ENCODE peak calls at places on chromosomes 2 and 18, in eight cellular contexts. R is Panc1; P is ovary; G is body of pancreas; Y is effector memory CD4-positive, alpha-beta T cell; S is astrocyte of the cerebellum; M is AG04449; W is HCT116. Z is an unnamed sample.

GRCh38 chr18:80077873-80078272 is 31.2 kb upstream of the ADNP2 start:
- DNase-seq in R (no peak), P (no peak), G (no peak), Y (no peak), S (no peak), M (no peak), W (no peak), Z (no peak)

GRCh38 chr2:66581461-66582363 is 146.8 kb downstream of the MEIS1 start:
- DNase-seq in R (no peak), P (peak), G (peak), Y (no peak), S (no peak), M (no peak), W (no peak), Z (peak)

GRCh38 chr2:126990605-126991532 is 92.2 kb downstream of the TEX51 start:
- DNase-seq in R (no peak), P (no peak), G (no peak), Y (no peak), S (no peak), M (no peak), W (no peak), Z (no peak)

GRCh38 chr2:134491796-134492441 is 226.9 kb downstream of the TMEM163 start:
- DNase-seq in R (no peak), P (no peak), G (peak), Y (no peak), S (no peak), M (no peak), W (peak), Z (peak)

GRCh38 chr2:49831698-49832367 is 677.5 kb upstream of the FSHR start:
- DNase-seq in R (no peak), P (no peak), G (no peak), Y (no peak), S (peak), M (no peak), W (no peak), Z (no peak)

GRCh38 chr18:45353530-45353929 is 261.7 kb upstream of the SLC14A2 start:
- DNase-seq in R (no peak), P (no peak), G (no peak), Y (no peak), S (no peak), M (no peak), W (no peak), Z (peak)

GRCh38 chr2:101517753-101518152 is 42.8 kb upstream of the RFX8 start:
- DNase-seq in R (no peak), P (no peak), G (no peak), Y (no peak), S (no peak), M (no peak), W (no peak), Z (no peak)

GRCh38 chr2:200730960-200731359 is 80.8 kb upstream of the BZW1 start:
- DNase-seq in R (no peak), P (no peak), G (no peak), Y (no peak), S (no peak), M (no peak), W (no peak), Z (no peak)

GRCh38 chr2:237629188-237629534 is 1.8 kb downstream of the LRRFIP1 start:
- DNase-seq in R (no peak), P (no peak), G (no peak), Y (no peak), S (no peak), M (no peak), W (no peak), Z (no peak)

GRCh38 chr18:71115261-71115660 is 826.4 kb downstream of the SOCS6 start:
- DNase-seq in R (no peak), P (no peak), G (no peak), Y (no peak), S (no peak), M (no peak), W (no peak), Z (peak)

GRCh38 chr18:23662309-23663263 is at the start of gene ANKRD29:
- DNase-seq in R (no peak), P (peak), G (peak), Y (peak), S (no peak), M (no peak), W (no peak), Z (peak)

GRCh38 chr2:240595381-240596079 is 9.0 kb downstream of the CAPN10 start:
- DNase-seq in R (no peak), P (peak), G (no peak), Y (no peak), S (no peak), M (no peak), W (no peak), Z (no peak)

GRCh38 chr2:15984367-15985255 is 44.3 kb downstream of the MYCN start:
- DNase-seq in R (no peak), P (no peak), G (no peak), Y (no peak), S (no peak), M (no peak), W (no peak), Z (no peak)

GRCh38 chr2:104405628-104406027 is 448.3 kb upstream of the POU3F3 start:
- DNase-seq in R (no peak), P (no peak), G (no peak), Y (no peak), S (no peak), M (no peak), W (no peak), Z (peak)

GRCh38 chr18:58005885-58006523 is 38.0 kb upstream of the NEDD4L start:
- DNase-seq in R (no peak), P (no peak), G (no peak), Y (no peak), S (peak), M (peak), W (peak), Z (no peak)

GRCh38 chr2:150142561-150142960 is 344.9 kb downstream of the RND3 start:
- DNase-seq in R (no peak), P (no peak), G (no peak), Y (no peak), S (no peak), M (no peak), W (no peak), Z (no peak)

GRCh38 chr2:122451040-122451439 is 695.6 kb downstream of the TSN start:
- DNase-seq in R (no peak), P (no peak), G (no peak), Y (no peak), S (no peak), M (no peak), W (no peak), Z (peak)

GRCh38 chr2:241148239-241148638 is 1.0 kb downstream of the PASK start:
- DNase-seq in R (no peak), P (no peak), G (no peak), Y (no peak), S (no peak), M (no peak), W (no peak), Z (no peak)

GRCh38 chr2:64391459-64391858 is 62.5 kb upstream of the LGALSL start:
- DNase-seq in R (no peak), P (no peak), G (no peak), Y (no peak), S (no peak), M (no peak), W (no peak), Z (no peak)

GRCh38 chr2:218964041-218964771 is 4.7 kb downstream of the CDK5R2 start:
- DNase-seq in R (no peak), P (no peak), G (no peak), Y (no peak), S (no peak), M (no peak), W (no peak), Z (peak)

GRCh38 chr2:240237609-240238151 is 97.2 kb upstream of the OTOS start:
- DNase-seq in R (no peak), P (peak), G (peak), Y (no peak), S (no peak), M (no peak), W (no peak), Z (peak)

GRCh38 chr2:189372688-189373257 is 68.5 kb upstream of the WDR75 start:
- DNase-seq in R (no peak), P (no peak), G (no peak), Y (no peak), S (no peak), M (no peak), W (no peak), Z (no peak)

GRCh38 chr2:159706385-159706980 is 5.8 kb upstream of the MARCHF7 start:
- DNase-seq in R (no peak), P (no peak), G (no peak), Y (no peak), S (no peak), M (no peak), W (no peak), Z (no peak)

GRCh38 chr2:174729797-174730529 is 34.3 kb downstream of the CHRNA1 start:
- DNase-seq in R (no peak), P (no peak), G (no peak), Y (no peak), S (no peak), M (no peak), W (no peak), Z (peak)

GRCh38 chr2:63734510-63734909 is 107.2 kb upstream of the UGP2 start:
- DNase-seq in R (peak), P (no peak), G (no peak), Y (no peak), S (no peak), M (no peak), W (no peak), Z (no peak)

GRCh38 chr18:48913201-48913600 is 37.6 kb downstream of the SMAD7 start:
- DNase-seq in R (no peak), P (no peak), G (no peak), Y (peak), S (no peak), M (no peak), W (no peak), Z (no peak)

GRCh38 chr2:45743531-45744391 is 92.3 kb downstream of the PRKCE start:
- DNase-seq in R (no peak), P (no peak), G (no peak), Y (no peak), S (no peak), M (no peak), W (no peak), Z (peak)

GRCh38 chr2:210392469-210392881 is 77.5 kb upstream of the MYL1 start:
- DNase-seq in R (no peak), P (no peak), G (no peak), Y (no peak), S (no peak), M (no peak), W (no peak), Z (no peak)

GRCh38 chr2:175366814-175367213 is 185.3 kb upstream of the ATP5MC3 start:
- DNase-seq in R (no peak), P (no peak), G (peak), Y (no peak), S (peak), M (no peak), W (peak), Z (peak)

GRCh38 chr2:133264951-133265949 is 303.0 kb downstream of the NCKAP5 start:
- DNase-seq in R (no peak), P (peak), G (peak), Y (no peak), S (no peak), M (no peak), W (no peak), Z (no peak)

GRCh38 chr2:17124575-17125318 is 393.5 kb downstream of the RAD51AP2 start:
- DNase-seq in R (no peak), P (no peak), G (no peak), Y (no peak), S (no peak), M (no peak), W (no peak), Z (no peak)

GRCh38 chr18:21100141-21100540 is 11.5 kb downstream of the ROCK1 start:
- DNase-seq in R (no peak), P (no peak), G (no peak), Y (no peak), S (no peak), M (no peak), W (no peak), Z (no peak)
- H3K4me3 ChIP-seq in R (no peak), P (no peak), G (no peak), Y (no peak), S (no peak), M (no peak), W (no peak), Z (no peak)

GRCh38 chr2:103292570-103293265 is 530.9 kb downstream of the TMEM182 start:
- DNase-seq in R (no peak), P (no peak), G (no peak), Y (no peak), S (no peak), M (no peak), W (no peak), Z (no peak)
- H3K4me3 ChIP-seq in R (no peak), P (no peak), G (no peak), Y (no peak), S (peak), M (no peak), W (no peak), Z (no peak)

DNA sequence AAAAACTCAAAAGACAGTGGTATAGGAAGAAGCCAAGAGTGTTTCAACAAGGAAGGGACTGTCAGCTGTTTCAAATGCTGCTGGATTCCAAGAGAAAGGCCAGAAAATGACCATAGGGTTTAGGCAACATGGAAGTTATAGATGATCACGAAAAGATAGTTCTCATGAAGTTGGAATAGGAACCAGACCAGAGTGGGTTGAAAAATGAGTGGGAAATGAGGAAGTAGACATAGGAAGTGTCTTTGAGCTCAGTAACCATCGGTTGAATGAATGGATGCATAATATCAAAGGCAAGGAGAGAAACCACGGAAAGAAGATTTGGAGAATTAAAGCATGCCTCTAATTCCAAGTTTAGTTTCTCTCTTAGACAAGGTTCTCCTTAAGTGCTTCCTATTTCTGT is 1.3 kb downstream of the NCAPH start:
- DNase-seq in R (no peak), P (no peak), G (no peak), Y (no peak), S (no peak), M (no peak), W (no peak), Z (no peak)
- H3K4me3 ChIP-seq in R (peak), P (no peak), G (no peak), Y (no peak), S (no peak), M (peak), W (peak), Z (peak)

GRCh38 chr18:59691996-59692395 is 5.2 kb downstream of the CCBE1 start:
- DNase-seq in R (no peak), P (no peak), G (no peak), Y (no peak), S (no peak), M (no peak), W (no peak), Z (no peak)

GRCh38 chr18:59690216-59691045 is 6.8 kb downstream of the CCBE1 start:
- DNase-seq in R (no peak), P (no peak), G (no peak), Y (no peak), S (no peak), M (no peak), W (no peak), Z (no peak)

GRCh38 chr18:59695551-59695950 is 1.7 kb downstream of the CCBE1 start:
- DNase-seq in R (no peak), P (no peak), G (no peak), Y (no peak), S (no peak), M (no peak), W (no peak), Z (no peak)

GRCh38 chr18:59694824-59695223 is 2.4 kb downstream of the CCBE1 start:
- DNase-seq in R (no peak), P (no peak), G (no peak), Y (no peak), S (no peak), M (no peak), W (no peak), Z (no peak)

DNA sequence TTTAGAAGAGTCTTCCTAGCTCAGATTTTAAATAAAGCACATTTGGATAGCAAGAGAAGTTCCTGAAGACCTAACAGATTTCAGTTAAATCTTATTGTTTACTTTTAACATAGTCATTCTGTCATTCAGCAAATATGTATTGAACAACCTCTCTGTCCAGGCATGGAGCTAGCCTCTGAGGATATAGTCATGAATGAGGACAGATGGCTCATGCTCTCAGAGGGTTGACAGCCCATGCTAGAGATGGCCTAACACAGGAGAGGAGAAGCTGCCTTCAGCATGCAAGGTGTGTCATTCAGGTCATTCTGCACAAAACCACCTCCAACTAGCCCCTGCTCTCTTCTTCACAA is 6.2 kb downstream of the CCBE1 start:
- DNase-seq in R (peak), P (no peak), G (no peak), Y (no peak), S (no peak), M (no peak), W (no peak), Z (no peak)
- H3K4me3 ChIP-seq in R (no peak), P (no peak), G (no peak), Y (no peak), S (no peak), M (no peak), W (no peak), Z (no peak)

DNA sequence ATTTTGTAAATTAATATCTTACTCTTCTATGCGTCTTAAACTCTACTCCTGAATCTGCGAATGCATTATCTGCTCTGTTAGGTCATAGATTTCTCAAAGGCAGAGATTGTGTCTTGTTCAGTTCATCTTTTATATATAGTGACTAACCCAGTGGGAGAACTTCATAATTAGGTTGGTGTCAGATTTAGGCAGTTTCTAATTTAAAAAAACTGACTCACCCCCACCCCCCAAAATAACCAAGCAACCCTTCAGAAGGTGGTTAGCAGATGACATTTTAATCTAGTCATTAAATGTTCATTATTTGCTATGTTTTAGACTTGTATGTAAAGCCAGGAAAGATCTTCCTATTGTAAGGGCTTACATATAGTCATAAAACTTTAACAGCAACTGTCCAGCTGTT is 10.4 kb downstream of the SERPINB12 start:
- DNase-seq in R (no peak), P (no peak), G (no peak), Y (no peak), S (no peak), M (no peak), W (no peak), Z (no peak)
- H3K4me3 ChIP-seq in R (no peak), P (no peak), G (no peak), Y (no peak), S (no peak), M (no peak), W (no peak), Z (no peak)

GRCh38 chr2:177242136-177242987 is 22.2 kb downstream of the NFE2L2 start:
- DNase-seq in R (peak), P (no peak), G (no peak), Y (no peak), S (peak), M (peak), W (peak), Z (no peak)
- H3K4me3 ChIP-seq in R (peak), P (peak), G (no peak), Y (no peak), S (no peak), M (peak), W (peak), Z (peak)

GRCh38 chr2:9210030-9210429 is 3.4 kb downstream of the ASAP2 start:
- DNase-seq in R (no peak), P (no peak), G (no peak), Y (no peak), S (no peak), M (no peak), W (no peak), Z (no peak)
- H3K4me3 ChIP-seq in R (peak), P (no peak), G (no peak), Y (no peak), S (no peak), M (no peak), W (no peak), Z (peak)

GRCh38 chr2:69789762-69790600 is 39.5 kb upstream of the GMCL1 start:
- DNase-seq in R (no peak), P (peak), G (peak), Y (no peak), S (no peak), M (no peak), W (no peak), Z (no peak)
- H3K4me3 ChIP-seq in R (no peak), P (peak), G (no peak), Y (no peak), S (no peak), M (no peak), W (no peak), Z (no peak)

GRCh38 chr2:230919681-230920080 is 5.4 kb downstream of the GPR55 start:
- DNase-seq in R (no peak), P (no peak), G (no peak), Y (no peak), S (no peak), M (no peak), W (no peak), Z (no peak)
- H3K4me3 ChIP-seq in R (no peak), P (no peak), G (no peak), Y (no peak), S (no peak), M (no peak), W (no peak), Z (no peak)

GRCh38 chr2:181910028-181910763 is 18.7 kb downstream of the ITPRID2 start:
- DNase-seq in R (no peak), P (no peak), G (no peak), Y (no peak), S (no peak), M (no peak), W (no peak), Z (no peak)
- H3K4me3 ChIP-seq in R (no peak), P (no peak), G (no peak), Y (no peak), S (no peak), M (no peak), W (no peak), Z (no peak)

Z was measured in MG63.